ENCODE peak calls at places on chromosomes 5 and 9, in eight cellular contexts. One of them, this sample, is unnamed. For H3K4me1, the result is how much of the 10 kb centered on the place peaks cover.

GRCh38 chr9:104092192-104092591 is 1.9 kb upstream of the SMC2 start:
- DNase-seq in keratinocyte: no peak
- DNase-seq in psoas muscle: no peak
- DNase-seq in spleen: no peak
- DNase-seq in heart left ventricle: no peak
- DNase-seq in kidney: no peak
- DNase-seq in left lung: no peak
- DNase-seq in CD8-positive, alpha-beta T cell: no peak
- DNase-seq in this sample: no peak

GRCh38 chr5:33788922-33789321 is 102.9 kb downstream of the ADAMTS12 start:
- DNase-seq in keratinocyte: peak
- DNase-seq in psoas muscle: no peak
- DNase-seq in spleen: no peak
- DNase-seq in heart left ventricle: no peak
- DNase-seq in kidney: no peak
- DNase-seq in left lung: no peak
- DNase-seq in CD8-positive, alpha-beta T cell: no peak
- DNase-seq in this sample: no peak

GRCh38 chr5:119515192-119515591 is 62.9 kb downstream of the HSD17B4 start:
- DNase-seq in keratinocyte: no peak
- DNase-seq in psoas muscle: no peak
- DNase-seq in spleen: no peak
- DNase-seq in heart left ventricle: no peak
- DNase-seq in kidney: no peak
- DNase-seq in left lung: no peak
- DNase-seq in CD8-positive, alpha-beta T cell: no peak
- DNase-seq in this sample: no peak

GRCh38 chr5:10501554-10502075 is 59.9 kb downstream of the ROPN1L start:
- DNase-seq in keratinocyte: no peak
- DNase-seq in psoas muscle: no peak
- DNase-seq in spleen: peak
- DNase-seq in heart left ventricle: no peak
- DNase-seq in kidney: no peak
- DNase-seq in left lung: no peak
- DNase-seq in CD8-positive, alpha-beta T cell: no peak
- DNase-seq in this sample: no peak

GRCh38 chr5:32027717-32028321 is 146.3 kb downstream of the GOLPH3 start:
- DNase-seq in keratinocyte: no peak
- DNase-seq in psoas muscle: peak
- DNase-seq in spleen: peak
- DNase-seq in heart left ventricle: no peak
- DNase-seq in kidney: no peak
- DNase-seq in left lung: no peak
- DNase-seq in CD8-positive, alpha-beta T cell: no peak
- DNase-seq in this sample: no peak

GRCh38 chr5:109652096-109652495 is 37.6 kb upstream of the MAN2A1 start:
- DNase-seq in keratinocyte: no peak
- DNase-seq in psoas muscle: no peak
- DNase-seq in spleen: no peak
- DNase-seq in heart left ventricle: no peak
- DNase-seq in kidney: no peak
- DNase-seq in left lung: no peak
- DNase-seq in CD8-positive, alpha-beta T cell: no peak
- DNase-seq in this sample: no peak

GRCh38 chr9:14935099-14935710 is 25.0 kb upstream of the FREM1 start:
- DNase-seq in keratinocyte: no peak
- DNase-seq in psoas muscle: no peak
- DNase-seq in spleen: no peak
- DNase-seq in heart left ventricle: no peak
- DNase-seq in kidney: no peak
- DNase-seq in left lung: no peak
- DNase-seq in CD8-positive, alpha-beta T cell: no peak
- DNase-seq in this sample: no peak

GRCh38 chr9:137454145-137454505 is 5.0 kb downstream of the NSMF start:
- DNase-seq in keratinocyte: no peak
- DNase-seq in psoas muscle: peak
- DNase-seq in spleen: peak
- DNase-seq in heart left ventricle: peak
- DNase-seq in kidney: peak
- DNase-seq in left lung: peak
- DNase-seq in CD8-positive, alpha-beta T cell: no peak
- DNase-seq in this sample: peak

GRCh38 chr9:123867034-123867433 is 62.9 kb downstream of the DENND1A start:
- DNase-seq in keratinocyte: no peak
- DNase-seq in psoas muscle: no peak
- DNase-seq in spleen: no peak
- DNase-seq in heart left ventricle: no peak
- DNase-seq in kidney: no peak
- DNase-seq in left lung: no peak
- DNase-seq in CD8-positive, alpha-beta T cell: no peak
- DNase-seq in this sample: no peak

GRCh38 chr9:133158695-133159094 is 5.0 kb downstream of the GBGT1 start:
- DNase-seq in keratinocyte: no peak
- DNase-seq in psoas muscle: peak
- DNase-seq in spleen: peak
- DNase-seq in heart left ventricle: no peak
- DNase-seq in kidney: no peak
- DNase-seq in left lung: peak
- DNase-seq in CD8-positive, alpha-beta T cell: no peak
- DNase-seq in this sample: peak

GRCh38 chr9:107559499-107560086 is 70.0 kb upstream of the KLF4 start:
- DNase-seq in keratinocyte: no peak
- DNase-seq in psoas muscle: no peak
- DNase-seq in spleen: no peak
- DNase-seq in heart left ventricle: no peak
- DNase-seq in kidney: no peak
- DNase-seq in left lung: no peak
- DNase-seq in CD8-positive, alpha-beta T cell: no peak
- DNase-seq in this sample: no peak

GRCh38 chr5:143713331-143714032 is 98.5 kb upstream of the HMHB1 start:
- DNase-seq in keratinocyte: no peak
- DNase-seq in psoas muscle: no peak
- DNase-seq in spleen: no peak
- DNase-seq in heart left ventricle: no peak
- DNase-seq in kidney: no peak
- DNase-seq in left lung: no peak
- DNase-seq in CD8-positive, alpha-beta T cell: no peak
- DNase-seq in this sample: no peak

GRCh38 chr5:109874108-109874507 is 184.4 kb downstream of the MAN2A1 start:
- DNase-seq in keratinocyte: no peak
- DNase-seq in psoas muscle: no peak
- DNase-seq in spleen: no peak
- DNase-seq in heart left ventricle: no peak
- DNase-seq in kidney: no peak
- DNase-seq in left lung: no peak
- DNase-seq in CD8-positive, alpha-beta T cell: no peak
- DNase-seq in this sample: no peak

GRCh38 chr5:93673555-93673954 is 67.8 kb downstream of the POU5F2 start:
- DNase-seq in keratinocyte: no peak
- DNase-seq in psoas muscle: no peak
- DNase-seq in spleen: no peak
- DNase-seq in heart left ventricle: no peak
- DNase-seq in kidney: no peak
- DNase-seq in left lung: no peak
- DNase-seq in CD8-positive, alpha-beta T cell: no peak
- DNase-seq in this sample: no peak
- H3K4me1 ChIP-seq in keratinocyte: under half
- H3K4me1 ChIP-seq in psoas muscle: under half
- H3K4me1 ChIP-seq in spleen: under half
- H3K4me1 ChIP-seq in heart left ventricle: under half
- H3K4me1 ChIP-seq in kidney: under half
- H3K4me1 ChIP-seq in left lung: under half
- H3K4me1 ChIP-seq in CD8-positive, alpha-beta T cell: under half
- H3K4me1 ChIP-seq in this sample: under half

GRCh38 chr9:131201856-131202255 is 74.5 kb downstream of the FAM78A start:
- DNase-seq in keratinocyte: no peak
- DNase-seq in psoas muscle: no peak
- DNase-seq in spleen: no peak
- DNase-seq in heart left ventricle: no peak
- DNase-seq in kidney: no peak
- DNase-seq in left lung: no peak
- DNase-seq in CD8-positive, alpha-beta T cell: no peak
- DNase-seq in this sample: no peak

GRCh38 chr9:131204285-131204684 is 72.0 kb downstream of the FAM78A start:
- DNase-seq in keratinocyte: no peak
- DNase-seq in psoas muscle: no peak
- DNase-seq in spleen: no peak
- DNase-seq in heart left ventricle: no peak
- DNase-seq in kidney: no peak
- DNase-seq in left lung: no peak
- DNase-seq in CD8-positive, alpha-beta T cell: no peak
- DNase-seq in this sample: no peak

GRCh38 chr9:131198316-131198715 is 72.9 kb downstream of the NUP214 start:
- DNase-seq in keratinocyte: no peak
- DNase-seq in psoas muscle: no peak
- DNase-seq in spleen: no peak
- DNase-seq in heart left ventricle: no peak
- DNase-seq in kidney: peak
- DNase-seq in left lung: no peak
- DNase-seq in CD8-positive, alpha-beta T cell: no peak
- DNase-seq in this sample: no peak

GRCh38 chr9:131206495-131206894 is 69.8 kb downstream of the FAM78A start:
- DNase-seq in keratinocyte: no peak
- DNase-seq in psoas muscle: no peak
- DNase-seq in spleen: no peak
- DNase-seq in heart left ventricle: no peak
- DNase-seq in kidney: no peak
- DNase-seq in left lung: no peak
- DNase-seq in CD8-positive, alpha-beta T cell: no peak
- DNase-seq in this sample: no peak

DNA sequence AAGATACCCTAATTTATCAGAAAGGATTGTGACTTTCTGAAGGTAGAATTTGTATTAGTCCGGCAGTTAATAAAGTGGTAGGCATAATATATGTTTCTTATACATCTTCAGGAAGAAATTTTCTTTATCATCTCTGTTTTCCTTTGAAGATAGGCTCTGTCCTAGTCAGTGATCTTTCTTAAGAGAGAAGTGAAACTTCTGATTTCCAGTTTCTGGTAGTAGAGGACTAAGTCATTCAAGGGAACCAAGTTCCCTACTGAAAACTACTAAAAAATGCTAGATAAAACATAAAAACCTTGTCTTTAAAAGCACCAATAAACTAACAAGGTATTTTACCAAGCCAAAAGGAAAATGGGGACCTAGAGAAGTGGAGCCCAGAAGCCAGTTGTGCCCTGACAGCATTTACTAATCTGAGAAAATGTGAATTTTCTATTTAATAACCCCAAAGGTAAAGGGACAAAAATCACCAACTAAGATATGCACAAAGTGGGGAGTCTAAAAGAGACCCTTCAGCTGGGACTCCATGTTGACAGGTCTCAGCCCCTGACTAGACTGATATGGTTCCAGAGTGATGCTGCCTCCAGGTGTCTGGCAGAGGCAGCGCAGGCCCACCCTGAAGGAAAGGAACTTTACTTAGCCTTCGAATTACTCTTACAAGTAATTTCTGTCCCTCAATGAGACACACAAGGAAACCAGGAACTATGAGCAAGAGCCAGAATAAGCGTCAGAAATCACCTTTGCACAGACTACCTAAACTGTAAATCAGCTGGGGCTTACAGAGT is 72.7 kb downstream of the FAM78A start:
- DNase-seq in keratinocyte: no peak
- DNase-seq in psoas muscle: no peak
- DNase-seq in spleen: no peak
- DNase-seq in heart left ventricle: no peak
- DNase-seq in kidney: no peak
- DNase-seq in left lung: no peak
- DNase-seq in CD8-positive, alpha-beta T cell: no peak
- DNase-seq in this sample: no peak
- H3K27ac ChIP-seq in keratinocyte: no peak
- H3K27ac ChIP-seq in psoas muscle: no peak
- H3K27ac ChIP-seq in spleen: no peak
- H3K27ac ChIP-seq in heart left ventricle: no peak
- H3K27ac ChIP-seq in kidney: no peak
- H3K27ac ChIP-seq in left lung: no peak
- H3K27ac ChIP-seq in CD8-positive, alpha-beta T cell: no peak
- H3K27ac ChIP-seq in this sample: no peak

GRCh38 chr9:65410926-65411325 is 125.9 kb upstream of the FOXD4L5 start:
- DNase-seq in keratinocyte: no peak
- DNase-seq in psoas muscle: no peak
- DNase-seq in spleen: peak
- DNase-seq in heart left ventricle: no peak
- DNase-seq in kidney: peak
- DNase-seq in left lung: no peak
- DNase-seq in CD8-positive, alpha-beta T cell: no peak
- DNase-seq in this sample: no peak
- H3K4me1 ChIP-seq in keratinocyte: under half
- H3K4me1 ChIP-seq in psoas muscle: under half
- H3K4me1 ChIP-seq in spleen: under half
- H3K4me1 ChIP-seq in heart left ventricle: under half
- H3K4me1 ChIP-seq in kidney: under half
- H3K4me1 ChIP-seq in left lung: under half
- H3K4me1 ChIP-seq in CD8-positive, alpha-beta T cell: under half
- H3K4me1 ChIP-seq in this sample: under half

GRCh38 chr9:18235181-18235908 is 238.6 kb upstream of the ADAMTSL1 start:
- DNase-seq in keratinocyte: no peak
- DNase-seq in psoas muscle: no peak
- DNase-seq in spleen: no peak
- DNase-seq in heart left ventricle: no peak
- DNase-seq in kidney: no peak
- DNase-seq in left lung: no peak
- DNase-seq in CD8-positive, alpha-beta T cell: no peak
- DNase-seq in this sample: no peak

GRCh38 chr9:18238752-18239151 is 235.2 kb upstream of the ADAMTSL1 start:
- DNase-seq in keratinocyte: no peak
- DNase-seq in psoas muscle: no peak
- DNase-seq in spleen: no peak
- DNase-seq in heart left ventricle: no peak
- DNase-seq in kidney: no peak
- DNase-seq in left lung: no peak
- DNase-seq in CD8-positive, alpha-beta T cell: no peak
- DNase-seq in this sample: no peak

GRCh38 chr9:18238254-18238653 is 235.7 kb upstream of the ADAMTSL1 start:
- DNase-seq in keratinocyte: peak
- DNase-seq in psoas muscle: no peak
- DNase-seq in spleen: no peak
- DNase-seq in heart left ventricle: no peak
- DNase-seq in kidney: no peak
- DNase-seq in left lung: no peak
- DNase-seq in CD8-positive, alpha-beta T cell: no peak
- DNase-seq in this sample: no peak

GRCh38 chr9:18236336-18236735 is 237.6 kb upstream of the ADAMTSL1 start:
- DNase-seq in keratinocyte: no peak
- DNase-seq in psoas muscle: no peak
- DNase-seq in spleen: no peak
- DNase-seq in heart left ventricle: no peak
- DNase-seq in kidney: no peak
- DNase-seq in left lung: no peak
- DNase-seq in CD8-positive, alpha-beta T cell: no peak
- DNase-seq in this sample: no peak

DNA sequence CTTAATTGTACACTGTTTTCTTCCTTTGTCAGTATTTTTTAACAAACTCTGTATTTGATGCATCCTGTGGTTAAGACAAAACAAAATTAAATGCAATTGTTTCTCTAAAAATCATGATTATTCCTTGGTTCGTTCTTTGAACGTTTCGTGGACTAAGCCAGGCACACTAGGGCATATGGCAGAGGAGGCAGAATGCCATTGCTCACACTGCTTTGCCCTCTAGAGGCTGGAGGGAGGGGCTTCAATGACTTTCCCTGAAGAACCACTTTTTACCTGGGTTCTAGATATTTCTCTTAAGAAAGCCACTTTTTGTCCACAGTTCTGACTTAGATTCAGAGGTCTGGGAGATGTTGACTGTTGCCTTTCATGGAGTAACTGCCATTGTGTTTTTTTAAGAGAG is 236.2 kb upstream of the ADAMTSL1 start:
- DNase-seq in keratinocyte: no peak
- DNase-seq in psoas muscle: no peak
- DNase-seq in spleen: no peak
- DNase-seq in heart left ventricle: no peak
- DNase-seq in kidney: no peak
- DNase-seq in left lung: no peak
- DNase-seq in CD8-positive, alpha-beta T cell: no peak
- DNase-seq in this sample: no peak
- H3K27ac ChIP-seq in keratinocyte: no peak
- H3K27ac ChIP-seq in psoas muscle: no peak
- H3K27ac ChIP-seq in spleen: no peak
- H3K27ac ChIP-seq in heart left ventricle: no peak
- H3K27ac ChIP-seq in kidney: no peak
- H3K27ac ChIP-seq in left lung: no peak
- H3K27ac ChIP-seq in CD8-positive, alpha-beta T cell: no peak
- H3K27ac ChIP-seq in this sample: no peak

This sample was measured in lower lobe of right lung.